ENCODE peak calls at places on chromosomes 7 and 10, in four cellular contexts. D, K, U and O are unnamed samples. For H3K79me1, the result is how much of the 10 kb centered on the place peaks cover.

GRCh38 chr7:20506175-20506574 is 109.3 kb upstream of the ABCB5 start:
- DNase-seq in D (no peak), K (no peak), U (no peak), O (no peak)

GRCh38 chr7:372546-372938 is 82.6 kb downstream of the FOXL3 start:
- DNase-seq in D (no peak), K (no peak), U (no peak), O (no peak)

GRCh38 chr7:90692396-90692795 is 96.3 kb downstream of the CDK14 start:
- DNase-seq in D (no peak), K (no peak), U (no peak), O (peak)

GRCh38 chr10:30705625-30706149 is 76.1 kb upstream of the LYZL2 start:
- DNase-seq in D (no peak), K (no peak), U (no peak), O (no peak)

GRCh38 chr7:39618868-39619267 is 4.5 kb upstream of the RALA start:
- DNase-seq in D (no peak), K (no peak), U (no peak), O (no peak)

GRCh38 chr7:112462236-112462635 is 12.0 kb downstream of the IFRD1 start:
- DNase-seq in D (no peak), K (no peak), U (no peak), O (peak)

GRCh38 chr7:94497874-94498670 is 11.5 kb upstream of the CASD1 start:
- DNase-seq in D (no peak), K (no peak), U (no peak), O (no peak)

GRCh38 chr7:74412603-74413002 is 41.1 kb upstream of the GTF2IRD1 start:
- DNase-seq in D (no peak), K (no peak), U (no peak), O (peak)

GRCh38 chr7:149799397-149800168 is 26.2 kb upstream of the ZNF467 start:
- DNase-seq in D (peak), K (peak), U (peak), O (no peak)

GRCh38 chr7:157664034-157664433 is 327.2 kb downstream of the DNAJB6 start:
- DNase-seq in D (no peak), K (no peak), U (no peak), O (no peak)

GRCh38 chr10:103492655-103493261 is 747 bp upstream of the NEURL1 start:
- DNase-seq in D (no peak), K (no peak), U (no peak), O (no peak)
- H2BK12ac ChIP-seq in D (no peak), K (no peak), U (no peak), O (no peak)

GRCh38 chr10:22704348-22705341 is 9.7 kb downstream of the PIP4K2A start:
- DNase-seq in D (no peak), K (no peak), U (no peak), O (no peak)
- H3K79me1 ChIP-seq in D (under half), K (under half), U (under half), O (under half)

GRCh38 chr10:22460531-22461403 is 115.5 kb downstream of the SPAG6 start:
- DNase-seq in D (no peak), K (no peak), U (no peak), O (no peak)

GRCh38 chr10:22461891-22462290 is 116.6 kb downstream of the SPAG6 start:
- DNase-seq in D (no peak), K (no peak), U (no peak), O (no peak)

GRCh38 chr10:22464966-22465627 is 119.8 kb downstream of the SPAG6 start:
- DNase-seq in D (no peak), K (no peak), U (no peak), O (no peak)

GRCh38 chr10:22460101-22460500 is 114.8 kb downstream of the SPAG6 start:
- DNase-seq in D (no peak), K (no peak), U (no peak), O (no peak)

GRCh38 chr10:22463255-22463654 is 118.0 kb downstream of the SPAG6 start:
- DNase-seq in D (no peak), K (no peak), U (no peak), O (no peak)
- H2BK12ac ChIP-seq in D (no peak), K (no peak), U (no peak), O (no peak)

GRCh38 chr10:505459-505858 is 184.0 kb downstream of the DIP2C start:
- DNase-seq in D (no peak), K (no peak), U (no peak), O (no peak)

GRCh38 chr10:507908-508444 is 181.5 kb downstream of the DIP2C start:
- DNase-seq in D (no peak), K (no peak), U (no peak), O (no peak)

GRCh38 chr10:506451-507354 is 182.8 kb downstream of the DIP2C start:
- DNase-seq in D (no peak), K (no peak), U (no peak), O (no peak)

GRCh38 chr10:508726-509125 is 180.7 kb downstream of the DIP2C start:
- DNase-seq in D (no peak), K (no peak), U (no peak), O (no peak)

GRCh38 chr10:507355-507699 is 182.1 kb downstream of the DIP2C start:
- DNase-seq in D (no peak), K (no peak), U (no peak), O (no peak)
- H3K79me1 ChIP-seq in D (under half), K (under half), U (under half), O (under half)

DNA sequence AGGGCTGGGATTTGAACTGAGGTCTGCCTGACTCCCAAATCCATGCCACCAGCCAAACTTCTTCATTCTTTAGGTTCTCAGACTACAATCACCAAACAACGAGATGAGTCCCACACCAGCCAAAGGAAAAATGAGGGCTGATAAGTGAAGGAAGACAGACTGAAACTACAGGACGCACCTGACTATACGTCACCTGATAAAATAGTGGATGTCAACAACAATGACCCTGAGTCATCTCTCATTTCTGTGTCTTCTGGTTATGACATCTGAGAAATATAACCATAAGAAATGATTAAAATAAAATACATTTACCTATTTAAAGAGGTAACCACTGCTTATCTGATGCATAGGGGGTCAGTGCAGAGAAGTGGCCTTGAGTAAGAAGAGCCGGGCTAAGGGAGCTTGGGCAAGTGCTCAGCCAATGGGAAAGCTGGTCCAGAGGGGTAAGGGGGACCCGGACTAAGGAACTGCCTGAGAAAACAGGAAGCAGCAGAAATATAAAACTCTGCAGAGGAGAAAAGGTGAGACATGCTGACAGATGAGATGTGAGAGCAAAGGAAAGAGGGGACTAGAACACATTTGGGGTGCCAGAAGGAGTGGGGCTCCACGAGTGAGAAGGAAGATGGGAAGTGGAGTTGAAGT is 51.8 kb downstream of the HIPK2 start:
- DNase-seq in D (no peak), K (no peak), U (no peak), O (no peak)
- H2BK12ac ChIP-seq in D (no peak), K (no peak), U (no peak), O (no peak)

DNA sequence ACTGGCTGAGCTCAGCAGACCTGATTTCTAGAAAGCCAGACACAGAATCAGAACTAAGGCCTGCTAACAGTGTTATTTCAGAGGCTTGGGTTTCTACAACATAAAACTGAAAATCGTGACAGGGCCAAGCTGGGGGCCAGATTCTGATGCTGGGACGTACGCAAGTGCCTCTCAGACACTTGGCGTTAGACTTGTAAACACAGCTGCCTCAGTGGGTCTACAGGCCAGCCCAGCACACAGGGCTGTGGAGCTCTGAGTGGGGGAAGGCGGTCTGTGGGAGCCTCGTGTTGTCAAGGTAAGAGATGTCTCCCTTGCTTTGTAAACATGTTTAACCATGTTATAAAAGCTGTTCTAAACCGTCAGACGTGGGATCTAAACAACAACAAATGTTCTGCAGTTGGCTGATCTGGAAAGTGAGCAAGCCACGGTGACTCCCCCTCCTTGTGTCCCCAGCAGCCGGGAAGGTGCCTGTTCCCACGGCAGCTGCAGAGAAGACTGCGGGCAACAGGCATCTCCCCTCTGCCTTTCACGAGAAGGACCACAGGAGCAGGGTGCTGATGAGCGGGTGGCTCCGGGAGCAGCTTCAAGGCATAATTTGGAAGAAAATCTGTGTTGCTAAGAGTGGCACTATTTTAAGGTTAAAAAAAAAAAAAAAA is 67.8 kb downstream of the ZRANB1 start:
- DNase-seq in D (no peak), K (no peak), U (no peak), O (no peak)
- H3K79me1 ChIP-seq in D (under half), K (under half), U (under half), O (under half)

DNA sequence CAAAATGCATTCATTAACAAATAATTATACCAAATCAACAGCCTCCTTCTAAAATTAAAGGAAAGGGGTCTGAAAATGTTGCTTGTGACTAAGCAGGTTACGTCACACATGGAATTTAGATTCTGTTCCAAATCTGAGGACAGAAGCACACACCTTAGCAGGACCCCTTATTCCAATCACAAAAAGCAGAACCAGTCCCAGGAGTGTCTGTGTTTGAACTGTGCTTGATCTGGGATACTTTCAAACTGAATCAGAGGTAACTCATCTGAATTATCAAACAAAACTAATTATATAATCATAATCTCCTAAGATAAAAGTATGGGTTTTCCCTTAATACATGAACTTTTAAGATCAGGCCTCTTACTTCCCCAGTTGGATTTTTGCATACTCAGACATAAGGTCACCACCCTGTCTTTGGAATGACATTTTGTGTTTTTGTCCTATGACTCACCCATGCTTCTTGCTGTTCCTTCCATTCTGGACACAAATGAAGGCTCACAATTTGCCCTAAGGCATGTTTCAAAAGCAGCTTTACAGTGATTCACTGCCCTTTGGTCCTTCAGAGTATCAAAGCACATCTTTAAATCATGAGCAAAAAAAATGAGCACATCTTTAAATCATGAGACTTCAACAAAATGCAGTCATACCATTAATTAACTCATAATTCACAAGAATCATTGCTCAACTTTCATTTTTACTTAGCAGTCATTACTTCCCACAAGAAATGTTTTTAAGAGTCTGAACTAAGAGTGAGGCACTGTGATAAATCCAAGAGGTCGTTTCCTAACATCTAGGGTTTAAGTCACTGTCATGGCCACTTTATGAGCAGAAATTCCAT is 35.4 kb downstream of the SEMA3C start:
- DNase-seq in D (no peak), K (no peak), U (no peak), O (peak)
- H2BK12ac ChIP-seq in D (no peak), K (no peak), U (no peak), O (no peak)

DNA sequence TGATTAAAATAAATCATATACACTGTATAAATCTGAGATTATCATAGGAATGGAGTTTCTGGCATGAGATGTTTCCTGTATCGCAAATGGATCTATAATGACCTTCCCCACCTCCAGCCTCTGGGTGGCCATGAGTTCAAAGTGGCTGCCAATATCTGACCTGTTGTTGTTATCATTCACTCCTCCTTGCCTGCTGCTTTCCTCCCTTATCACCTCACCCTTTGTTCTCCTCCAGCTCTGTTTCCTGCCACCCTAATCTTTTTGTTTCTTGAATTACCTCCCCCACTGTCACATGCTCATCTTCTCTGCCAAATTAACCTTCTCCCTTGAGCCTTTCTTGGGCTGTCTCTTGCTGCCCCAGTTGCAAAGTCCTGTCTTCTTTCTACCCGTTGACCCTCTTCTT is 12.0 kb downstream of the SCD start:
- DNase-seq in D (no peak), K (no peak), U (no peak), O (no peak)
- H3K79me1 ChIP-seq in D (under half), K (under half), U (under half), O (under half)

GRCh38 chr7:55573234-55573504 is 867 bp upstream of the VOPP1 start:
- DNase-seq in D (no peak), K (no peak), U (no peak), O (no peak)
- H2BK12ac ChIP-seq in D (no peak), K (no peak), U (no peak), O (no peak)